ENCODE peak calls at places on chromosomes 7 and 10, in nine cellular contexts. One of them, this sample, is unnamed.

GRCh38 chr7:76196786-76197185 is 4.9 kb upstream of the SRRM3 start:
- DNase-seq in mammary epithelial cell: no peak
- DNase-seq in colonic mucosa: no peak
- DNase-seq in Peyer's patch: no peak
- DNase-seq in body of pancreas: no peak
- DNase-seq in PC-9: no peak
- DNase-seq in tibial artery: no peak
- DNase-seq in SK-N-MC: no peak
- DNase-seq in right cardiac atrium: no peak
- DNase-seq in this sample: no peak

GRCh38 chr7:155874010-155874409 is 61.7 kb upstream of the SHH start:
- DNase-seq in mammary epithelial cell: no peak
- DNase-seq in colonic mucosa: no peak
- DNase-seq in Peyer's patch: no peak
- DNase-seq in body of pancreas: no peak
- DNase-seq in PC-9: no peak
- DNase-seq in tibial artery: no peak
- DNase-seq in SK-N-MC: no peak
- DNase-seq in right cardiac atrium: no peak
- DNase-seq in this sample: no peak

GRCh38 chr10:11149499-11149898 is 131.8 kb downstream of the CELF2 start:
- DNase-seq in mammary epithelial cell: no peak
- DNase-seq in colonic mucosa: no peak
- DNase-seq in Peyer's patch: no peak
- DNase-seq in body of pancreas: no peak
- DNase-seq in PC-9: no peak
- DNase-seq in tibial artery: no peak
- DNase-seq in SK-N-MC: no peak
- DNase-seq in right cardiac atrium: peak
- DNase-seq in this sample: peak

GRCh38 chr10:14571866-14572507 is 202.7 kb downstream of the FAM107B start:
- DNase-seq in mammary epithelial cell: no peak
- DNase-seq in colonic mucosa: peak
- DNase-seq in Peyer's patch: no peak
- DNase-seq in body of pancreas: peak
- DNase-seq in PC-9: peak
- DNase-seq in tibial artery: peak
- DNase-seq in SK-N-MC: no peak
- DNase-seq in right cardiac atrium: no peak
- DNase-seq in this sample: peak

GRCh38 chr7:116951366-116952292 is 1.7 kb upstream of the ST7 start:
- DNase-seq in mammary epithelial cell: no peak
- DNase-seq in colonic mucosa: no peak
- DNase-seq in Peyer's patch: peak
- DNase-seq in body of pancreas: no peak
- DNase-seq in PC-9: no peak
- DNase-seq in tibial artery: no peak
- DNase-seq in SK-N-MC: no peak
- DNase-seq in right cardiac atrium: no peak
- DNase-seq in this sample: peak

GRCh38 chr7:118793552-118793951 is 569.0 kb downstream of the ANKRD7 start:
- DNase-seq in mammary epithelial cell: no peak
- DNase-seq in colonic mucosa: no peak
- DNase-seq in Peyer's patch: no peak
- DNase-seq in body of pancreas: no peak
- DNase-seq in PC-9: no peak
- DNase-seq in tibial artery: no peak
- DNase-seq in SK-N-MC: no peak
- DNase-seq in right cardiac atrium: no peak
- DNase-seq in this sample: no peak

GRCh38 chr7:30240401-30240800 is 44.0 kb upstream of the ZNRF2 start:
- DNase-seq in mammary epithelial cell: peak
- DNase-seq in colonic mucosa: no peak
- DNase-seq in Peyer's patch: no peak
- DNase-seq in body of pancreas: no peak
- DNase-seq in PC-9: no peak
- DNase-seq in tibial artery: no peak
- DNase-seq in SK-N-MC: no peak
- DNase-seq in right cardiac atrium: no peak
- DNase-seq in this sample: no peak

GRCh38 chr10:125783957-125784356 is 8.3 kb upstream of the MMP21 start:
- DNase-seq in mammary epithelial cell: no peak
- DNase-seq in colonic mucosa: no peak
- DNase-seq in Peyer's patch: no peak
- DNase-seq in body of pancreas: no peak
- DNase-seq in PC-9: no peak
- DNase-seq in tibial artery: no peak
- DNase-seq in SK-N-MC: no peak
- DNase-seq in right cardiac atrium: no peak
- DNase-seq in this sample: no peak

GRCh38 chr7:66504131-66504530 is 124.5 kb upstream of the KCTD7 start:
- DNase-seq in mammary epithelial cell: no peak
- DNase-seq in colonic mucosa: no peak
- DNase-seq in Peyer's patch: no peak
- DNase-seq in body of pancreas: no peak
- DNase-seq in PC-9: no peak
- DNase-seq in tibial artery: no peak
- DNase-seq in SK-N-MC: no peak
- DNase-seq in right cardiac atrium: no peak
- DNase-seq in this sample: no peak

GRCh38 chr7:80253653-80254052 is 119.0 kb downstream of the GNAI1 start:
- DNase-seq in mammary epithelial cell: no peak
- DNase-seq in colonic mucosa: no peak
- DNase-seq in Peyer's patch: no peak
- DNase-seq in body of pancreas: no peak
- DNase-seq in PC-9: no peak
- DNase-seq in tibial artery: no peak
- DNase-seq in SK-N-MC: no peak
- DNase-seq in right cardiac atrium: no peak
- DNase-seq in this sample: no peak

GRCh38 chr10:98212204-98212603 is 55.8 kb downstream of the LOXL4 start:
- DNase-seq in mammary epithelial cell: peak
- DNase-seq in colonic mucosa: no peak
- DNase-seq in Peyer's patch: no peak
- DNase-seq in body of pancreas: no peak
- DNase-seq in PC-9: peak
- DNase-seq in tibial artery: no peak
- DNase-seq in SK-N-MC: no peak
- DNase-seq in right cardiac atrium: no peak
- DNase-seq in this sample: peak

GRCh38 chr7:30799206-30799975 is 28.2 kb downstream of the MINDY4 start:
- DNase-seq in mammary epithelial cell: peak
- DNase-seq in colonic mucosa: no peak
- DNase-seq in Peyer's patch: no peak
- DNase-seq in body of pancreas: peak
- DNase-seq in PC-9: peak
- DNase-seq in tibial artery: peak
- DNase-seq in SK-N-MC: no peak
- DNase-seq in right cardiac atrium: peak
- DNase-seq in this sample: no peak

GRCh38 chr7:139738101-139738489 is 39.7 kb downstream of the HIPK2 start:
- DNase-seq in mammary epithelial cell: no peak
- DNase-seq in colonic mucosa: no peak
- DNase-seq in Peyer's patch: no peak
- DNase-seq in body of pancreas: no peak
- DNase-seq in PC-9: no peak
- DNase-seq in tibial artery: no peak
- DNase-seq in SK-N-MC: no peak
- DNase-seq in right cardiac atrium: peak
- DNase-seq in this sample: no peak

GRCh38 chr7:73999664-74000420 is 28.1 kb upstream of the ELN start:
- DNase-seq in mammary epithelial cell: no peak
- DNase-seq in colonic mucosa: no peak
- DNase-seq in Peyer's patch: no peak
- DNase-seq in body of pancreas: peak
- DNase-seq in PC-9: no peak
- DNase-seq in tibial artery: peak
- DNase-seq in SK-N-MC: no peak
- DNase-seq in right cardiac atrium: peak
- DNase-seq in this sample: no peak
- H3K27ac ChIP-seq in mammary epithelial cell: no peak
- H3K27ac ChIP-seq in colonic mucosa: no peak
- H3K27ac ChIP-seq in Peyer's patch: no peak
- H3K27ac ChIP-seq in body of pancreas: peak
- H3K27ac ChIP-seq in PC-9: no peak
- H3K27ac ChIP-seq in tibial artery: peak
- H3K27ac ChIP-seq in SK-N-MC: no peak
- H3K27ac ChIP-seq in right cardiac atrium: no peak
- H3K27ac ChIP-seq in this sample: peak

GRCh38 chr10:133307776-133308430 is 769 bp downstream of the TUBGCP2 start:
- DNase-seq in mammary epithelial cell: peak
- DNase-seq in colonic mucosa: peak
- DNase-seq in Peyer's patch: peak
- DNase-seq in body of pancreas: peak
- DNase-seq in PC-9: peak
- DNase-seq in tibial artery: no peak
- DNase-seq in SK-N-MC: no peak
- DNase-seq in right cardiac atrium: peak
- DNase-seq in this sample: peak
- H3K27ac ChIP-seq in mammary epithelial cell: peak
- H3K27ac ChIP-seq in colonic mucosa: peak
- H3K27ac ChIP-seq in Peyer's patch: peak
- H3K27ac ChIP-seq in body of pancreas: peak
- H3K27ac ChIP-seq in PC-9: peak
- H3K27ac ChIP-seq in tibial artery: peak
- H3K27ac ChIP-seq in SK-N-MC: no peak
- H3K27ac ChIP-seq in right cardiac atrium: peak
- H3K27ac ChIP-seq in this sample: peak

GRCh38 chr10:21456160-21456559 is 69.3 kb downstream of the SKIDA1 start:
- DNase-seq in mammary epithelial cell: no peak
- DNase-seq in colonic mucosa: no peak
- DNase-seq in Peyer's patch: no peak
- DNase-seq in body of pancreas: no peak
- DNase-seq in PC-9: no peak
- DNase-seq in tibial artery: no peak
- DNase-seq in SK-N-MC: no peak
- DNase-seq in right cardiac atrium: no peak
- DNase-seq in this sample: no peak
- H3K27ac ChIP-seq in mammary epithelial cell: no peak
- H3K27ac ChIP-seq in colonic mucosa: no peak
- H3K27ac ChIP-seq in Peyer's patch: no peak
- H3K27ac ChIP-seq in body of pancreas: no peak
- H3K27ac ChIP-seq in PC-9: no peak
- H3K27ac ChIP-seq in tibial artery: no peak
- H3K27ac ChIP-seq in SK-N-MC: no peak
- H3K27ac ChIP-seq in right cardiac atrium: no peak
- H3K27ac ChIP-seq in this sample: no peak

DNA sequence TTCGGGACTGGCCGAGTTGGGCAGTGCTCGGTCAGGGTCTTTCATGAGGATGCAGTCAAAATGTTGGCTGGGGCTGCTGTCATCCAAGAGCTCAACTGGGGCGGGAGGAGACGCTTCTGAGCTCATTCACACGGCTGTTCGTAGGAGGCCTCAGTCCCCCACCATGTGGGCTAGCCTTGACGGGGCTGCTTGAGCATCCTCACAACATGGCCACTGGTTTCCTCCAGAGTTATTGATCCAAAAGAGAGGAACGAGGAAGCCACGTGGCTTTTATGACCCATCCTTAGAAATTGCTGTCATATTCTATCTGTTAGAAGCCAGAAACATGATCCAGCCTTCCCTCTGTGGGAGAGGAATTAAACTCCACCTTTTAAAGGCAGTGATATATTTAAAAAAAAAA is 68.1 kb downstream of the GTF2IRD1 start:
- DNase-seq in mammary epithelial cell: no peak
- DNase-seq in colonic mucosa: no peak
- DNase-seq in Peyer's patch: no peak
- DNase-seq in body of pancreas: no peak
- DNase-seq in PC-9: no peak
- DNase-seq in tibial artery: no peak
- DNase-seq in SK-N-MC: no peak
- DNase-seq in right cardiac atrium: no peak
- DNase-seq in this sample: no peak
- H3K27ac ChIP-seq in mammary epithelial cell: no peak
- H3K27ac ChIP-seq in colonic mucosa: no peak
- H3K27ac ChIP-seq in Peyer's patch: no peak
- H3K27ac ChIP-seq in body of pancreas: no peak
- H3K27ac ChIP-seq in PC-9: no peak
- H3K27ac ChIP-seq in tibial artery: no peak
- H3K27ac ChIP-seq in SK-N-MC: no peak
- H3K27ac ChIP-seq in right cardiac atrium: no peak
- H3K27ac ChIP-seq in this sample: no peak

GRCh38 chr10:26860026-26860541 is 674 bp downstream of the ABI1 start:
- DNase-seq in mammary epithelial cell: peak
- DNase-seq in colonic mucosa: peak
- DNase-seq in Peyer's patch: peak
- DNase-seq in body of pancreas: peak
- DNase-seq in PC-9: peak
- DNase-seq in tibial artery: peak
- DNase-seq in SK-N-MC: no peak
- DNase-seq in right cardiac atrium: peak
- DNase-seq in this sample: peak
- H3K27ac ChIP-seq in mammary epithelial cell: peak
- H3K27ac ChIP-seq in colonic mucosa: peak
- H3K27ac ChIP-seq in Peyer's patch: peak
- H3K27ac ChIP-seq in body of pancreas: peak
- H3K27ac ChIP-seq in PC-9: peak
- H3K27ac ChIP-seq in tibial artery: peak
- H3K27ac ChIP-seq in SK-N-MC: peak
- H3K27ac ChIP-seq in right cardiac atrium: peak
- H3K27ac ChIP-seq in this sample: peak

GRCh38 chr7:138027100-138027499 is 25.2 kb upstream of the CREB3L2 start:
- DNase-seq in mammary epithelial cell: no peak
- DNase-seq in colonic mucosa: no peak
- DNase-seq in Peyer's patch: no peak
- DNase-seq in body of pancreas: no peak
- DNase-seq in PC-9: no peak
- DNase-seq in tibial artery: no peak
- DNase-seq in SK-N-MC: no peak
- DNase-seq in right cardiac atrium: no peak
- DNase-seq in this sample: no peak
- H3K27ac ChIP-seq in mammary epithelial cell: no peak
- H3K27ac ChIP-seq in colonic mucosa: no peak
- H3K27ac ChIP-seq in Peyer's patch: no peak
- H3K27ac ChIP-seq in body of pancreas: no peak
- H3K27ac ChIP-seq in PC-9: no peak
- H3K27ac ChIP-seq in tibial artery: no peak
- H3K27ac ChIP-seq in SK-N-MC: no peak
- H3K27ac ChIP-seq in right cardiac atrium: no peak
- H3K27ac ChIP-seq in this sample: no peak